ENCODE peak calls at places on chromosomes 12 and 14, in six cellular contexts. U is body of pancreas, B is ovary, Q is anterior cingulate cortex, R is NCI-H774, O is iPS-NIHi11. J is an unnamed sample.

GRCh38 chr14:92848941-92849340 is 54.8 kb downstream of the GOLGA5 start:
- DNase-seq in U (peak; percentile 28), Q (no peak), R (peak; percentile 87), B (no peak), O (no peak), J (no peak)

GRCh38 chr14:54444701-54445100 is 3.5 kb upstream of the CNIH1 start:
- DNase-seq in U (no peak), Q (no peak), R (no peak), B (no peak), O (no peak), J (no peak)

GRCh38 chr12:56128669-56129209 is 672 bp downstream of the ESYT1 start:
- DNase-seq in U (peak; percentile 38), B (peak; percentile 51), Q (peak; percentile 33), R (no peak), O (peak; percentile 23), J (peak; percentile 47)

GRCh38 chr12:12715459-12716150 is 1.6 kb upstream of the CDKN1B start:
- DNase-seq in Q (no peak), O (no peak), B (no peak), U (no peak), R (no peak), J (no peak)

GRCh38 chr14:37985826-37986470 is 221.8 kb upstream of the SSTR1 start:
- DNase-seq in B (no peak), R (no peak), Q (no peak), O (peak; percentile 31), U (peak; percentile 59), J (peak; percentile 1)

GRCh38 chr12:50985322-50985721 is 33.0 kb downstream of the HIGD1C start:
- DNase-seq in B (no peak), R (no peak), Q (no peak), O (no peak), U (no peak), J (no peak)

GRCh38 chr12:100234591-100235304 is 32.1 kb downstream of the DEPDC4 start:
- DNase-seq in R (peak; percentile 49), U (no peak), B (no peak), Q (no peak), O (peak; percentile 27), J (no peak)

GRCh38 chr12:52204931-52205505 is 13.2 kb upstream of the KRT80 start:
- DNase-seq in U (no peak), O (no peak), B (no peak), R (no peak), Q (no peak), J (no peak)

GRCh38 chr12:57240926-57241555 is 9.9 kb downstream of the STAC3 start:
- DNase-seq in U (no peak), B (no peak), R (no peak), Q (no peak), O (peak; percentile 46), J (no peak)

GRCh38 chr14:22824711-22825359 is 4.9 kb upstream of the MRPL52 start:
- DNase-seq in O (no peak), B (no peak), U (no peak), R (no peak), Q (no peak), J (no peak)

GRCh38 chr12:121534495-121535148 is 46.2 kb downstream of the KDM2B start:
- DNase-seq in O (peak; percentile 60), B (no peak), U (no peak), Q (no peak), R (no peak), J (no peak)

GRCh38 chr14:22982477-22983245 is at the start of gene AJUBA:
- DNase-seq in B (peak; percentile 93), U (peak; percentile 81), R (peak; percentile 58), Q (peak; percentile 14), O (peak; percentile 85), J (no peak)

J was measured in caudate nucleus.